ENCODE peak calls at places on chromosomes 11 and 22, in seven cellular contexts. One of them, this sample, is unnamed.

GRCh38 chr11:8093931-8094575 is 13.0 kb downstream of the TUB start:
- DNase-seq in stimulated activated CD4-positive, alpha-beta T cell treated with anti-CD3 and anti-CD28 coated beads, Interleukin-2, amount 100 ng/mL, for 24 hours: no peak
- DNase-seq in progenitor cell of endocrine pancreas: no peak
- DNase-seq in prostate gland: no peak
- DNase-seq in GF-D8: no peak
- DNase-seq in H4: no peak
- DNase-seq in NCI-H2081: no peak
- DNase-seq in this sample: peak

GRCh38 chr11:19836666-19837065 is 124.0 kb downstream of the NAV2 start:
- DNase-seq in progenitor cell of endocrine pancreas: no peak
- DNase-seq in stimulated activated CD4-positive, alpha-beta T cell treated with anti-CD3 and anti-CD28 coated beads, Interleukin-2, amount 100 ng/mL, for 24 hours: no peak
- DNase-seq in NCI-H2081: no peak
- DNase-seq in prostate gland: no peak
- DNase-seq in GF-D8: no peak
- DNase-seq in H4: no peak
- DNase-seq in this sample: no peak

GRCh38 chr22:42294034-42294985 is 23.9 kb upstream of the TCF20 start:
- DNase-seq in prostate gland: peak
- DNase-seq in GF-D8: no peak
- DNase-seq in NCI-H2081: peak
- DNase-seq in H4: no peak
- DNase-seq in stimulated activated CD4-positive, alpha-beta T cell treated with anti-CD3 and anti-CD28 coated beads, Interleukin-2, amount 100 ng/mL, for 24 hours: peak
- DNase-seq in progenitor cell of endocrine pancreas: peak
- DNase-seq in this sample: peak

GRCh38 chr11:120086651-120087050 is 51.3 kb downstream of the TRIM29 start:
- DNase-seq in progenitor cell of endocrine pancreas: no peak
- DNase-seq in GF-D8: no peak
- DNase-seq in prostate gland: no peak
- DNase-seq in stimulated activated CD4-positive, alpha-beta T cell treated with anti-CD3 and anti-CD28 coated beads, Interleukin-2, amount 100 ng/mL, for 24 hours: no peak
- DNase-seq in NCI-H2081: no peak
- DNase-seq in H4: no peak
- DNase-seq in this sample: no peak

GRCh38 chr22:24089951-24090350 is 78.8 kb downstream of the CABIN1 start:
- DNase-seq in NCI-H2081: no peak
- DNase-seq in H4: no peak
- DNase-seq in progenitor cell of endocrine pancreas: no peak
- DNase-seq in GF-D8: no peak
- DNase-seq in prostate gland: no peak
- DNase-seq in stimulated activated CD4-positive, alpha-beta T cell treated with anti-CD3 and anti-CD28 coated beads, Interleukin-2, amount 100 ng/mL, for 24 hours: no peak
- DNase-seq in this sample: no peak

GRCh38 chr11:112096194-112096593 is 9.5 kb downstream of the SDHD start:
- DNase-seq in GF-D8: no peak
- DNase-seq in prostate gland: no peak
- DNase-seq in NCI-H2081: no peak
- DNase-seq in progenitor cell of endocrine pancreas: no peak
- DNase-seq in H4: no peak
- DNase-seq in stimulated activated CD4-positive, alpha-beta T cell treated with anti-CD3 and anti-CD28 coated beads, Interleukin-2, amount 100 ng/mL, for 24 hours: no peak
- DNase-seq in this sample: no peak

GRCh38 chr11:1870326-1870696 is 17.4 kb downstream of the LSP1 start:
- DNase-seq in stimulated activated CD4-positive, alpha-beta T cell treated with anti-CD3 and anti-CD28 coated beads, Interleukin-2, amount 100 ng/mL, for 24 hours: no peak
- DNase-seq in NCI-H2081: no peak
- DNase-seq in prostate gland: no peak
- DNase-seq in progenitor cell of endocrine pancreas: no peak
- DNase-seq in GF-D8: no peak
- DNase-seq in H4: no peak
- DNase-seq in this sample: no peak

GRCh38 chr11:116687458-116688201 is 85.2 kb downstream of the BUD13 start:
- DNase-seq in GF-D8: no peak
- DNase-seq in progenitor cell of endocrine pancreas: no peak
- DNase-seq in stimulated activated CD4-positive, alpha-beta T cell treated with anti-CD3 and anti-CD28 coated beads, Interleukin-2, amount 100 ng/mL, for 24 hours: no peak
- DNase-seq in H4: no peak
- DNase-seq in NCI-H2081: peak
- DNase-seq in prostate gland: no peak
- DNase-seq in this sample: no peak

GRCh38 chr11:114176321-114176720 is 116.8 kb downstream of the ZBTB16 start:
- DNase-seq in prostate gland: no peak
- DNase-seq in GF-D8: no peak
- DNase-seq in stimulated activated CD4-positive, alpha-beta T cell treated with anti-CD3 and anti-CD28 coated beads, Interleukin-2, amount 100 ng/mL, for 24 hours: no peak
- DNase-seq in progenitor cell of endocrine pancreas: no peak
- DNase-seq in H4: no peak
- DNase-seq in NCI-H2081: no peak
- DNase-seq in this sample: no peak

GRCh38 chr11:120385110-120385509 is 48.9 kb downstream of the ARHGEF12 start:
- DNase-seq in GF-D8: no peak
- DNase-seq in NCI-H2081: no peak
- DNase-seq in progenitor cell of endocrine pancreas: no peak
- DNase-seq in stimulated activated CD4-positive, alpha-beta T cell treated with anti-CD3 and anti-CD28 coated beads, Interleukin-2, amount 100 ng/mL, for 24 hours: no peak
- DNase-seq in prostate gland: no peak
- DNase-seq in H4: peak
- DNase-seq in this sample: no peak

GRCh38 chr22:45316796-45317526 is 7.2 kb downstream of the FAM118A start:
- DNase-seq in progenitor cell of endocrine pancreas: no peak
- DNase-seq in GF-D8: no peak
- DNase-seq in NCI-H2081: no peak
- DNase-seq in stimulated activated CD4-positive, alpha-beta T cell treated with anti-CD3 and anti-CD28 coated beads, Interleukin-2, amount 100 ng/mL, for 24 hours: no peak
- DNase-seq in H4: no peak
- DNase-seq in prostate gland: no peak
- DNase-seq in this sample: no peak